ENCODE peak calls at places on chromosome 19, in nine cellular contexts. T is choroid plexus epithelial cell, A is tibial nerve, K is GM23338, P is heart left ventricle, R is GM12878, C is RWPE1, E is B cell, N is AG04449. L is an unnamed sample.

GRCh38 chr19:4635763-4636135 is 3.6 kb upstream of the TNFAIP8L1 start:
- DNase-seq in R (no peak), E (no peak), A (no peak), C (no peak), K (peak), T (no peak), N (no peak), P (no peak), L (no peak)

GRCh38 chr19:4652075-4652474 is 12.8 kb downstream of the TNFAIP8L1 start:
- DNase-seq in K (no peak), R (no peak), N (no peak), C (no peak), P (no peak), T (no peak), A (no peak), E (no peak), L (no peak)

GRCh38 chr19:1431759-1432506 is 6.3 kb upstream of the RPS15 start:
- DNase-seq in C (no peak), A (no peak), P (no peak), T (no peak), R (no peak), E (no peak), N (no peak), K (no peak), L (no peak)

GRCh38 chr19:1360818-1361461 is 22.8 kb upstream of the NDUFS7 start:
- DNase-seq in N (peak), A (peak), K (no peak), R (no peak), T (peak), E (no peak), P (peak), C (no peak), L (no peak)

GRCh38 chr19:46995492-46995891 is 24.1 kb upstream of the NPAS1 start:
- DNase-seq in C (no peak), A (no peak), R (no peak), E (no peak), N (no peak), K (no peak), T (no peak), P (peak), L (no peak)

GRCh38 chr19:51514866-51515481 is 13.4 kb upstream of the SIGLEC12 start:
- DNase-seq in A (no peak), P (no peak), R (peak), C (peak), E (peak), N (peak), K (peak), T (peak), L (no peak)

GRCh38 chr19:47274891-47275865 is 493 bp downstream of the INAFM1 start:
- DNase-seq in P (peak), R (no peak), A (no peak), N (no peak), K (peak), E (no peak), C (no peak), T (peak), L (no peak)

GRCh38 chr19:5918463-5919079 is 4.5 kb downstream of the CAPS start:
- DNase-seq in T (no peak), K (no peak), A (no peak), R (no peak), P (no peak), N (no peak), C (no peak), E (no peak), L (no peak)

GRCh38 chr19:12774588-12775555 is at the start of gene HOOK2:
- DNase-seq in N (no peak), P (peak), T (no peak), C (peak), E (peak), A (peak), R (no peak), K (peak), L (no peak)

GRCh38 chr19:33418461-33418860 is 45.0 kb downstream of the CEBPG start:
- DNase-seq in P (no peak), A (no peak), N (no peak), E (no peak), C (no peak), R (no peak), T (no peak), K (no peak), L (no peak)

GRCh38 chr19:57934820-57935665 is at the start of gene ZNF418:
- DNase-seq in E (peak), A (peak), T (peak), K (peak), R (peak), C (peak), N (peak), P (peak), L (no peak)

GRCh38 chr19:42150940-42151339 is 18.7 kb upstream of the POU2F2 start:
- DNase-seq in T (no peak), P (no peak), E (no peak), C (no peak), R (no peak), K (peak), N (no peak), A (no peak), L (no peak)

GRCh38 chr19:13935765-13936486 is 2.3 kb downstream of the PODNL1 start:
- DNase-seq in K (peak), C (no peak), A (no peak), P (no peak), N (no peak), R (no peak), T (no peak), E (no peak), L (no peak)

GRCh38 chr19:41739361-41739760 is 16.0 kb upstream of the CEACAM6 start:
- DNase-seq in R (no peak), E (no peak), N (no peak), K (no peak), T (no peak), A (no peak), P (no peak), C (no peak), L (no peak)

GRCh38 chr19:23070353-23070781 is 46.5 kb upstream of the ZNF730 start:
- DNase-seq in E (peak), P (peak), C (no peak), K (peak), A (no peak), N (no peak), T (peak), R (no peak), L (no peak)

GRCh38 chr19:29478578-29479565 is 46.9 kb upstream of the VSTM2B start:
- DNase-seq in C (no peak), N (no peak), E (no peak), P (no peak), K (peak), R (no peak), T (no peak), A (no peak), L (no peak)

GRCh38 chr19:41754596-41754995 is 734 bp upstream of the CEACAM6 start:
- DNase-seq in P (no peak), N (no peak), C (no peak), T (no peak), E (no peak), R (no peak), A (no peak), K (no peak), L (no peak)

GRCh38 chr19:16661480-16662034 is 618 bp downstream of the TMEM38A start:
- DNase-seq in K (peak), R (no peak), E (peak), T (no peak), C (no peak), N (no peak), P (peak), A (peak), L (no peak)

GRCh38 chr19:30795727-30796126 is 423.5 kb downstream of the ZNF536 start:
- DNase-seq in R (no peak), N (no peak), A (no peak), E (no peak), T (no peak), C (no peak), P (no peak), K (no peak), L (no peak)

GRCh38 chr19:14682084-14682483 is 7.4 kb upstream of the ADGRE3 start:
- DNase-seq in T (no peak), A (no peak), R (no peak), E (no peak), K (no peak), C (no peak), N (no peak), P (no peak), L (no peak)

GRCh38 chr19:32642771-32643170 is 32.2 kb downstream of the ANKRD27 start:
- DNase-seq in P (no peak), K (no peak), A (no peak), C (no peak), R (no peak), N (no peak), T (no peak), E (no peak), L (no peak)

GRCh38 chr19:34232566-34233481 is 21.5 kb upstream of the GARRE1 start:
- DNase-seq in C (peak), N (peak), A (peak), P (peak), E (no peak), T (peak), K (no peak), R (no peak), L (no peak)

GRCh38 chr19:30602661-30603322 is 230.6 kb downstream of the ZNF536 start:
- DNase-seq in R (no peak), T (no peak), A (no peak), E (no peak), K (no peak), N (no peak), C (no peak), P (no peak), L (no peak)

DNA sequence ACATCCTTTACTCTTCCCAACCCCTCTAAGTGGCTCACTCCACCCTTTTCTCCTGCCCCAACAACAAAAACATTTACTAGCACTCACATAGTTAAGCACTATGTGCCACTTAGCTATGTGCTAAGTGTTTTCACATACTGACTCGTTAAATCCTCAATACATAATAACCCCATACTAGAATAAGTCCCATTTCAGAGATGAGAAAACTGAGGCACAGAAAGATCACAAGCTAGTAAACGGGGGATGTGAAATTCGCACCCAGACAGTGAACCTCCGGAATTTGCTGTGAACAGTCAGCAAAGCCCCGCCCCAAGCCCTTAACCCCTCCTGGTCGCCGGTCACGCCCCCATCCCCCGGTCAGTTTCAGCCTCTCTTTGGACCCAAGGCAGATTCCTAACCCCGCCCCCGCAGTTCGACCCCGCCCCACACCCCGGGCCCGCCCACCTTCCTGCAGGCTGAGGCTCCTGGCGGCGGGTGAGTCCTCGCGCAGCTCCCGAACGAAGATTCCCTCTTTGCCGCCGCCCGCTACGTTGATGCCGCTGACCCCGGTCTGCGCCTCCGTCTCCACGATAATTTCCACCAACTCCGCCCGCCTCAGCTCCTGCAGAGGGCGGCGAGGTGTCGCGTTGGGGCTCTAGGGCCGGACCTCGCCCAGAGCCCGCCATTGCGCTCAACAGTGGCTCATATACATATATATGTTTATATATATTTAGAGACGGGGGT is 9.8 kb downstream of the PRX start:
- DNase-seq in E (peak), N (peak), T (peak), C (peak), A (peak), R (peak), K (peak), P (peak), L (peak)
- TF ChIP-seq CTCF in E (no peak), N (no peak), T (peak), C (no peak), A (no peak), R (no peak), K (no peak), P (no peak), L (no peak)

GRCh38 chr19:7497292-7497691 is 8.5 kb upstream of the PEX11G start:
- DNase-seq in R (no peak), N (no peak), C (no peak), K (peak), A (no peak), P (no peak), T (peak), E (no peak), L (no peak)

GRCh38 chr19:7488736-7489353 is at the start of gene PEX11G:
- DNase-seq in R (peak), K (peak), A (peak), T (peak), P (peak), N (no peak), C (peak), E (peak), L (peak)

GRCh38 chr19:7492142-7493055 is 3.6 kb upstream of the PEX11G start:
- DNase-seq in T (peak), R (no peak), N (no peak), A (no peak), K (no peak), E (no peak), C (no peak), P (no peak), L (no peak)

GRCh38 chr19:7489609-7490044 is 792 bp upstream of the PEX11G start:
- DNase-seq in E (no peak), A (no peak), R (no peak), T (no peak), P (no peak), K (peak), N (no peak), C (no peak), L (no peak)

GRCh38 chr19:7494416-7495098 is 5.7 kb upstream of the PEX11G start:
- DNase-seq in C (no peak), A (peak), T (peak), N (no peak), R (no peak), P (peak), E (no peak), K (no peak), L (no peak)
- TF ChIP-seq CTCF in C (no peak), A (no peak), T (peak), N (no peak), R (no peak), P (peak), E (no peak), K (no peak), L (no peak)

GRCh38 chr19:45848922-45849321 is 14.0 kb downstream of the SYMPK start:
- DNase-seq in R (no peak), N (no peak), P (no peak), A (no peak), E (no peak), T (peak), K (peak), C (no peak), L (no peak)
- TF ChIP-seq CTCF in R (peak), N (peak), P (no peak), A (no peak), E (peak), T (peak), K (peak), C (peak), L (no peak)

GRCh38 chr19:43708716-43709115 is 7.2 kb upstream of the IRGC start:
- DNase-seq in T (no peak), N (no peak), A (no peak), C (no peak), P (no peak), R (no peak), E (no peak), K (no peak), L (no peak)
- TF ChIP-seq CTCF in T (no peak), N (no peak), A (no peak), C (no peak), P (no peak), R (no peak), E (no peak), K (no peak), L (no peak)

DNA sequence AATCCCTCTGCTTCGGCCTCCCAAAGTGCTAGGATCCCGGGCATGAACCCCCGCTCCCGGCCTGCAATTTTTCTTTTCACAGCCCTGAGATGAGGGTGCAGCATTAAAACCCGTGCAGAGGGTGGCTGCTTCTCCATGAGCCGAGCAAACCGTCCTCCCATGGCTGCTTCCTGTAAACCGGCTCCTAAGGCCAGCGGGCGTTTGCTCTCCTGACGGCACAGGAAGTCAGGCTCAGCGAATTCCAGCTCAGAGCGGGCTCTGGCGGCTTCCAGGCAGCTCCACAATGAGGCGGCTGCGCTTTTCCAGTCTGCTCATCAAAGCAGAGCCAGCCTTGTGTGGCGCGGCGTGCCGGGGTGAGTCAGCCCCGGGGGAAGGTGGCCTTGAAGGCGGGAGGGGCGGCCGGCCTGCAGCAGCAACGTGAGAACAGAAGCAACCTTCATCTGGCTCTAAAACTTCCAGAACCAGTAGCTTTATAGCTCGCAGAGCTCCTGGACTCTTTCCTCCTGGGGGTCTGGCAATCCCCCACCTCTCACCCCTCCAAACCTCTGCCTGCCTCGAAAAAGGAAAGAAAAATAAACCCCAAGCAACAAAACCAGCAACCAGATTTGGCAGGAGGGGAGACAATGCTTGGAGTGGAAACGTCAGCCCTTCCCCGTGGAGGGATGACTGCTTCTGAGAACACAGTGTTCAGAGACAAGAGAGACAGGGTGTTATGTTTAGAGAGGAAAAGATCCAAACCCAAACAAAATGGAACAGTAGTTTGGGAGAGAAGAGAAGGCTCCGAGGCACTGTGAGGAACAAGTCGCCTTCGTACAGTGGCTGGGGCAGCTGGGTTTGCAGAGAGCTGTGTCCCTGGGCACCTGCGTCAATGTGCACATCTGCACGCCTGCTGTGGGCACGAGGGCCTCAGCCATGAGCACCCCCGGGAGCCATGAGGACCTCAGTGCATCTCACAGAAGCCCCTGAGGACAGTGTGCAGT is 67.8 kb downstream of the GADD45B start:
- DNase-seq in K (peak), N (peak), A (peak), R (no peak), P (peak), C (peak), T (peak), E (peak), L (peak)
- TF ChIP-seq CTCF in K (peak), N (peak), A (no peak), R (no peak), P (peak), C (peak), T (peak), E (no peak), L (no peak)

DNA sequence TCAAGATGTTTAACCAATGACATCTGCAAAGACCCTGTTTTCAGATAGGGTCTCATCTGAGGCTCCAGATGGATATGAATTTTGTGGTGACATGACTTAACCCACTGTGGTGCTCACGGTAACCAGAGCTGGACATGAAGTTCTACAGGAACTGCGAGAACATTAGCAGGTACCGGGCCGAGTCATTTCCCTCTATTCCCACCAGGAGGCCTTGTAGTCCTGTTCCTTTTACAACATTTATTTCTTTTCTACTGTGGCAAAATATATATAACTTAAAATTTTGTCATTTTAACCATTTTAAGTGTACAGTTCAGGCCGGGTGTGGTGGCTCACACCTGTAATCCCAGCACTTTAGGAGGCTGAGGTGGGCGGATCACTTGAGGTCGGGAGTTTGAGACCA is 7.6 kb upstream of the TSPAN16 start:
- DNase-seq in A (no peak), N (no peak), P (no peak), K (peak), T (peak), E (no peak), C (peak), R (no peak), L (no peak)
- TF ChIP-seq CTCF in A (peak), N (peak), P (peak), K (peak), T (peak), E (peak), C (peak), R (peak), L (no peak)

GRCh38 chr19:53193534-53194222 is 520 bp upstream of the ZNF665 start:
- DNase-seq in P (no peak), A (no peak), N (no peak), K (no peak), R (no peak), C (no peak), T (no peak), E (no peak), L (no peak)

GRCh38 chr19:53195265-53195879 is 2.2 kb upstream of the ZNF665 start:
- DNase-seq in P (peak), A (peak), R (peak), T (peak), K (peak), N (no peak), E (peak), C (peak), L (peak)

GRCh38 chr19:53196777-53197396 is 3.7 kb upstream of the ZNF665 start:
- DNase-seq in R (peak), C (peak), P (peak), T (peak), E (peak), A (peak), N (no peak), K (peak), L (peak)

GRCh38 chr19:53190253-53190652 is 2.9 kb downstream of the ZNF665 start:
- DNase-seq in T (no peak), K (no peak), A (no peak), C (no peak), R (no peak), N (no peak), E (no peak), P (no peak), L (no peak)

GRCh38 chr19:53192771-53193533 is at the start of gene ZNF665:
- DNase-seq in C (peak), A (peak), P (peak), T (peak), E (peak), R (no peak), K (peak), N (no peak), L (peak)
- TF ChIP-seq CTCF in C (no peak), A (no peak), P (no peak), T (no peak), E (no peak), R (no peak), K (no peak), N (no peak), L (no peak)

DNA sequence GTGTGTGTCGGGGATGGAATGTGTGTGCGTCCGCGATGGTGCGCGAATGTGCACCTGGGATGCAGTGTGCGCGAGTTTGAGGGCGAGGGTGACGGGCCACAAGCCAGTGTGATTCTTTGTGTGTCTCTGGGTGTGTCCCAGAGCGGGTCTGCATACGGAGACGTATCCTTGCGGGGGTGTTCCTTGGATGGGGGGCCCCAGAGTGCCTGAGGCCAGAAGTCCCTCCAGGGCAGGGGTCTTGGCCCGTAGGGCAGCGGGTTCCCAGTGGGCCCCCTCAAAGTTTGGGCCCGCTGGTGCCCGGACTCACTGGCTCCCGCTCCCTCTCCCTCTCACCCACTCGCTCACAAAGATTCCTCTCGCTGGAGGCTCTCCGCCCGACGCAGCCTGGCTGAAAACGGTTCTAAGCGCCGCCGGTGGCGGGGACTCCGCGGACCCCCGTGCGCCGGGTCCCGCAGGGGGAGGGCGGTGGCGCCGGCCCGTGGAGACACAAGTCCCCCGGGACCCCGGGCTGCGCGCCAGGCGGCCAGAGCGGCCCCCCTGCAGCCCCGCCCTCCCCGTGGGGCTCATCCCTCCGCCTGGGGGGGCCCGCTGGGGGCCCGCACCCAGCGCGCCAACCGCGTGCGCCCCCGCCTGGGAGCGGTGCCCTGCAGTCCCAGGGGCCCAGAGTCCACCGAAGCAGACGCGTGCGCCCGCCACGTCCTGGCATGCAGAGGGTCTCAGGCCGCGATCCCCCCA is 886 bp downstream of the CRLF1 start:
- DNase-seq in C (no peak), T (no peak), E (peak), N (no peak), P (no peak), R (no peak), K (peak), A (no peak), L (no peak)
- TF ChIP-seq CTCF in C (no peak), T (no peak), E (no peak), N (no peak), P (no peak), R (no peak), K (no peak), A (no peak), L (no peak)

GRCh38 chr19:10420444-10421239 is at the start of gene PDE4A:
- DNase-seq in C (no peak), E (peak), P (no peak), A (no peak), K (peak), T (peak), R (no peak), N (no peak), L (no peak)
- TF ChIP-seq CTCF in C (peak), E (peak), P (no peak), A (no peak), K (peak), T (peak), R (peak), N (peak), L (no peak)